ENCODE peak calls at places on chromosomes 7 and 10, in six cellular contexts. I is spleen, R is IMR-90, O is mammary epithelial cell, B is colonic mucosa, W is ovary. L is an unnamed sample. For H3K4me1 and H3K27me3, the result is how much of the 10 kb centered on the place peaks cover.

GRCh38 chr7:118861581-118861980 is 637.1 kb downstream of the ANKRD7 start:
- DNase-seq in I (no peak), R (no peak), O (no peak), B (no peak), W (no peak), L (no peak)

GRCh38 chr10:71211053-71211452 is 1.3 kb upstream of the UNC5B start:
- DNase-seq in I (peak), R (no peak), O (no peak), B (no peak), W (no peak), L (no peak)

GRCh38 chr10:6300106-6300783 is 97.5 kb downstream of the PFKFB3 start:
- DNase-seq in I (no peak), R (peak), O (peak), B (no peak), W (no peak), L (no peak)

GRCh38 chr7:135208417-135208793 is 2.9 kb downstream of the WDR91 start:
- DNase-seq in I (no peak), R (no peak), O (no peak), B (no peak), W (no peak), L (no peak)

GRCh38 chr10:123970207-123970926 is 78.8 kb upstream of the CPXM2 start:
- DNase-seq in I (no peak), R (no peak), O (no peak), B (no peak), W (no peak), L (no peak)

GRCh38 chr10:101793526-101793925 is 10.3 kb upstream of the NPM3 start:
- DNase-seq in I (no peak), R (no peak), O (no peak), B (no peak), W (no peak), L (no peak)

GRCh38 chr7:155880721-155881120 is 68.5 kb upstream of the SHH start:
- DNase-seq in I (peak), R (no peak), O (no peak), B (no peak), W (no peak), L (no peak)

GRCh38 chr10:11533328-11533781 is 78.1 kb downstream of the USP6NL start:
- DNase-seq in I (no peak), R (peak), O (peak), B (no peak), W (no peak), L (no peak)

GRCh38 chr7:3095046-3095445 is 51.4 kb upstream of the CARD11 start:
- DNase-seq in I (peak), R (no peak), O (no peak), B (no peak), W (no peak), L (no peak)

GRCh38 chr10:85612378-85612775 is 754.2 kb downstream of the GRID1 start:
- DNase-seq in I (no peak), R (no peak), O (no peak), B (no peak), W (no peak), L (no peak)

GRCh38 chr7:150631084-150631824 is 931 bp downstream of the GIMAP6 start:
- DNase-seq in I (peak), R (no peak), O (no peak), B (no peak), W (no peak), L (no peak)

GRCh38 chr7:96321670-96322372 is at the start of gene SLC25A13:
- DNase-seq in I (peak), R (peak), O (peak), B (peak), W (peak), L (peak)

GRCh38 chr10:110436554-110437350 is 61.0 kb upstream of the DUSP5 start:
- DNase-seq in I (peak), R (no peak), O (no peak), B (no peak), W (no peak), L (no peak)

GRCh38 chr10:103448751-103449150 is 3.4 kb downstream of the CALHM2 start:
- DNase-seq in I (no peak), R (peak), O (peak), B (peak), W (no peak), L (no peak)

GRCh38 chr10:68578945-68579344 is 18.8 kb downstream of the TET1 start:
- DNase-seq in I (no peak), R (peak), O (no peak), B (no peak), W (no peak), L (no peak)

GRCh38 chr7:98617051-98617959 is at the start of gene NPTX2:
- DNase-seq in I (no peak), R (no peak), O (peak), B (peak), W (no peak), L (peak)

GRCh38 chr10:60377955-60378354 is 11.7 kb downstream of the ANK3 start:
- DNase-seq in I (no peak), R (peak), O (peak), B (no peak), W (no peak), L (no peak)

GRCh38 chr10:10891437-10891836 is 126.2 kb upstream of the CELF2 start:
- DNase-seq in I (no peak), R (peak), O (no peak), B (no peak), W (no peak), L (no peak)

GRCh38 chr10:13311177-13311575 is 11.3 kb upstream of the PHYH start:
- DNase-seq in I (no peak), R (peak), O (no peak), B (no peak), W (no peak), L (no peak)

GRCh38 chr10:103853428-103854264 is 1.7 kb downstream of the SH3PXD2A start:
- DNase-seq in I (no peak), R (no peak), O (no peak), B (peak), W (no peak), L (no peak)

GRCh38 chr7:22781230-22781711 is 41.4 kb downstream of the TOMM7 start:
- DNase-seq in I (no peak), R (peak), O (peak), B (no peak), W (no peak), L (no peak)

GRCh38 chr10:11913184-11913641 is 90.1 kb downstream of the PROSER2 start:
- DNase-seq in I (no peak), R (peak), O (no peak), B (no peak), W (no peak), L (no peak)

GRCh38 chr10:7202804-7203203 is 208.0 kb downstream of the SFMBT2 start:
- DNase-seq in I (no peak), R (no peak), O (no peak), B (no peak), W (no peak), L (no peak)

GRCh38 chr7:27260211-27260610 is 17.6 kb downstream of the EVX1 start:
- DNase-seq in I (no peak), R (no peak), O (no peak), B (no peak), W (no peak), L (no peak)

GRCh38 chr7:8063706-8064297 is 95.2 kb downstream of the GLCCI1 start:
- DNase-seq in I (no peak), R (peak), O (peak), B (no peak), W (no peak), L (no peak)

GRCh38 chr7:135361788-135362187 is 128.2 kb downstream of the STRA8 start:
- DNase-seq in I (no peak), R (no peak), O (no peak), B (no peak), W (no peak), L (no peak)

GRCh38 chr10:71802715-71803488 is 29.6 kb upstream of the VSIR start:
- DNase-seq in I (peak), R (no peak), O (no peak), B (no peak), W (no peak), L (no peak)

GRCh38 chr7:1441615-1442354 is 17.5 kb downstream of the MICALL2 start:
- DNase-seq in I (no peak), R (no peak), O (no peak), B (no peak), W (no peak), L (no peak)

GRCh38 chr10:116274141-116274861 is 1.3 kb upstream of the GFRA1 start:
- DNase-seq in I (no peak), R (no peak), O (no peak), B (no peak), W (peak), L (no peak)

GRCh38 chr10:95693331-95693667 is 428 bp downstream of the TCTN3 start:
- DNase-seq in I (no peak), R (peak), O (no peak), B (peak), W (no peak), L (peak)

GRCh38 chr10:59958882-59959281 is 52.5 kb upstream of the CCDC6 start:
- DNase-seq in I (no peak), R (no peak), O (no peak), B (no peak), W (no peak), L (no peak)

GRCh38 chr7:92133737-92134270 is 473 bp downstream of the CYP51A1 start:
- DNase-seq in I (peak), R (peak), O (no peak), B (peak), W (peak), L (peak)

GRCh38 chr10:71090330-71090729 is 122.0 kb upstream of the UNC5B start:
- DNase-seq in I (no peak), R (no peak), O (no peak), B (peak), W (no peak), L (no peak)

GRCh38 chr10:70130878-70131559 is 1.6 kb downstream of the AIFM2 start:
- DNase-seq in I (peak), R (peak), O (peak), B (no peak), W (no peak), L (no peak)

GRCh38 chr7:130151591-130152269 is 53.5 kb downstream of the TMEM209 start:
- DNase-seq in I (no peak), R (peak), O (peak), B (no peak), W (no peak), L (no peak)

GRCh38 chr10:54905793-54906192 is 104.8 kb upstream of the PCDH15 start:
- DNase-seq in I (no peak), R (no peak), O (no peak), B (no peak), W (no peak), L (no peak)

GRCh38 chr7:114662002-114662677 is 247.5 kb downstream of the FOXP2 start:
- DNase-seq in I (no peak), R (no peak), O (no peak), B (no peak), W (no peak), L (no peak)

GRCh38 chr7:114656471-114656870 is 241.9 kb downstream of the FOXP2 start:
- DNase-seq in I (no peak), R (no peak), O (no peak), B (no peak), W (no peak), L (peak)

GRCh38 chr7:114659409-114659808 is 244.8 kb downstream of the FOXP2 start:
- DNase-seq in I (no peak), R (no peak), O (no peak), B (no peak), W (no peak), L (peak)

GRCh38 chr7:114660007-114660406 is 245.4 kb downstream of the FOXP2 start:
- DNase-seq in I (no peak), R (no peak), O (no peak), B (no peak), W (no peak), L (peak)

DNA sequence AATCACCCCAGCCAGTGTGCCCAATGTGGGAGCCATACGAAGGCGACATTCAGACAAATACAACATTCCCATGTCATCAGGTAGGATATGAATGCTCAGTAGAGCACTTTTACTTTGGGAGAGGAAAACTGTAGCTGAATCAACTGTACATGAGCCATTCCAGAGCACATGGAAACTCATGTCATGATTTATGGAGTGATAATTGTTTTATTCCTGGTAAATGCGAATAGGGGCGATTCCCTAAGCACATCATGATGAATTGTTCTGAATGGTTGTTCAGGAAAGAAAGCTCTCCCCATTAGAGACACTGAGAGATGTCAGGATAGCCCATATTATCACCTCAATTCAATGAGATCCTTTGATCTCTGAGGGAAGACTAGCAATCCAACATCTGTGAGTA is 243.6 kb downstream of the FOXP2 start:
- DNase-seq in I (no peak), R (no peak), O (no peak), B (no peak), W (no peak), L (no peak)
- H3K4me1 ChIP-seq in I (under half), R (under half), O (under half), B (under half), W (under half), L (half or more)

DNA sequence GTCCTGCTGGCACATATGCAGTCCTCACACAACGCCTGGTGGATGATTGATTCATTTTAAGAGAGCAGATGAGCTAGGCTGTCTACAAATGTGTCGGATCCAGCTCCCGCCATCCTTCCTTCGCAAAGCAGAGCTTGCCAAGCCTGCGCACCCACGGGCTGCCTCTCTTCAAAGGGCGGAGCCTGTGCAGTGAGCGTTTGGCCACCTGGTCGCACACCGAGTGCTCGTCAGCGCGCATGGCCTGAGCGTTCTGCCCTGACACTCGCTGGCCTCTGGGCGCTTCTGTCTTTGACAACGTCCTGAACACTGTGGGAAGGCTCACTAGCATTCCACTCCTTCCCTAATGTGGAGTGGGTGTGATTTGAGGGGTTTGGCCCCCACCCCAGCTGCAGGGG is 47.1 kb upstream of the TMEM72 start:
- DNase-seq in I (no peak), R (no peak), O (peak), B (peak), W (peak), L (no peak)
- H3K4me3 ChIP-seq in I (peak), R (no peak), O (peak), B (peak), W (peak), L (no peak)

GRCh38 chr10:75425291-75426079 is 5.9 kb upstream of the LRMDA start:
- DNase-seq in I (no peak), R (no peak), O (peak), B (no peak), W (no peak), L (no peak)
- H3K27me3 ChIP-seq in I (under half), R (under half), O (under half), B (under half), W (under half), L (under half)

GRCh38 chr10:132545659-132546367 is 8.2 kb downstream of the INPP5A start:
- DNase-seq in I (peak), R (no peak), O (no peak), B (no peak), W (peak), L (no peak)

GRCh38 chr10:132543916-132544743 is 6.5 kb downstream of the INPP5A start:
- DNase-seq in I (peak), R (no peak), O (no peak), B (no peak), W (peak), L (no peak)

GRCh38 chr10:132546567-132547420 is 9.2 kb downstream of the INPP5A start:
- DNase-seq in I (peak), R (no peak), O (no peak), B (no peak), W (peak), L (no peak)

GRCh38 chr10:132542819-132543218 is 5.2 kb downstream of the INPP5A start:
- DNase-seq in I (peak), R (no peak), O (no peak), B (no peak), W (no peak), L (no peak)

GRCh38 chr10:132544744-132545658 is 7.4 kb downstream of the INPP5A start:
- DNase-seq in I (peak), R (no peak), O (no peak), B (no peak), W (peak), L (no peak)
- H3K4me1 ChIP-seq in I (half or more), R (under half), O (under half), B (under half), W (under half), L (under half)

L was measured in HAP-1.